ENCODE peak calls at places on chromosomes 12 and 14, in five cellular contexts. X, Z, O, W and A are unnamed samples.

GRCh38 chr14:69337984-69338383 is 60.1 kb downstream of the ERH start:
- DNase-seq in W (no peak), Z (no peak), X (no peak), O (no peak), A (no peak)

GRCh38 chr14:65019944-65020566 is 33.4 kb downstream of the FNTB start:
- DNase-seq in X (peak; percentile 53), W (peak; percentile 87), Z (peak; percentile 69), O (no peak), A (peak; percentile 9)

GRCh38 chr12:54251667-54252284 is 28.1 kb downstream of the CBX5 start:
- DNase-seq in O (peak; percentile 37), X (no peak), Z (peak; percentile 51), W (peak; percentile 60), A (peak; percentile 10)

GRCh38 chr12:66708704-66709443 is 30.0 kb upstream of the GRIP1 start:
- DNase-seq in Z (peak; percentile 11), W (peak; percentile 8), X (no peak), O (no peak), A (peak; percentile 10)

GRCh38 chr14:92316116-92316515 is 6.8 kb upstream of the SLC24A4 start:
- DNase-seq in W (no peak), X (no peak), O (no peak), Z (no peak), A (no peak)

GRCh38 chr12:52651726-52652261 is at the start of gene KRT2:
- DNase-seq in X (no peak), O (no peak), Z (no peak), W (no peak), A (no peak)

GRCh38 chr14:54617467-54617866 is 50.5 kb downstream of the SAMD4A start:
- DNase-seq in W (peak; percentile 61), X (no peak), O (no peak), Z (no peak), A (no peak)

GRCh38 chr12:85996280-85996679 is 122.2 kb downstream of the NTS start:
- DNase-seq in Z (no peak), X (no peak), O (no peak), W (no peak), A (no peak)

GRCh38 chr14:22598099-22598895 is at the start of gene ABHD4:
- DNase-seq in W (peak; percentile 57), X (peak; percentile 29), O (peak; percentile 76), Z (no peak), A (peak; percentile 31)

GRCh38 chr12:28961948-28962384 is 187.1 kb upstream of the FAR2 start:
- DNase-seq in W (peak; percentile 65), Z (no peak), O (no peak), X (no peak), A (no peak)